ENCODE peak calls at places on chromosomes 7 and 10, in six cellular contexts. One of them, this sample, is unnamed.
A peak's percentile ranks its signal among the peaks of the same experiment; 100 is the strongest.

GRCh38 chr10:60105195-60105812 is 198.9 kb upstream of the CCDC6 start:
- DNase-seq in aorta: no peak
- DNase-seq in CD4-positive, CD25-positive, alpha-beta regulatory T cell: no peak
- DNase-seq in neuronal stem cell: no peak
- DNase-seq in A549: no peak
- DNase-seq in spleen: no peak
- DNase-seq in this sample: no peak

GRCh38 chr10:21584834-21585530 is 51.0 kb downstream of the MLLT10 start:
- DNase-seq in A549: no peak
- DNase-seq in CD4-positive, CD25-positive, alpha-beta regulatory T cell: no peak
- DNase-seq in spleen: no peak
- DNase-seq in aorta: no peak
- DNase-seq in neuronal stem cell: no peak
- DNase-seq in this sample: no peak

GRCh38 chr7:29878081-29878688 is 71.9 kb downstream of the WIPF3 start:
- DNase-seq in spleen: no peak
- DNase-seq in CD4-positive, CD25-positive, alpha-beta regulatory T cell: peak; percentile 6
- DNase-seq in aorta: no peak
- DNase-seq in A549: peak; percentile 46
- DNase-seq in neuronal stem cell: no peak
- DNase-seq in this sample: no peak

GRCh38 chr10:33116293-33116697 is 158.3 kb upstream of the ITGB1 start:
- DNase-seq in aorta: peak; percentile 49
- DNase-seq in neuronal stem cell: peak; percentile 40
- DNase-seq in A549: no peak
- DNase-seq in spleen: no peak
- DNase-seq in CD4-positive, CD25-positive, alpha-beta regulatory T cell: no peak
- DNase-seq in this sample: peak; percentile 74

GRCh38 chr7:50335795-50336754 is 31.6 kb downstream of the IKZF1 start:
- DNase-seq in spleen: peak; percentile 91
- DNase-seq in A549: no peak
- DNase-seq in neuronal stem cell: no peak
- DNase-seq in CD4-positive, CD25-positive, alpha-beta regulatory T cell: peak; percentile 73
- DNase-seq in aorta: no peak
- DNase-seq in this sample: no peak

GRCh38 chr10:88971668-88972067 is 18.9 kb upstream of the FAS start:
- DNase-seq in aorta: no peak
- DNase-seq in CD4-positive, CD25-positive, alpha-beta regulatory T cell: no peak
- DNase-seq in A549: no peak
- DNase-seq in neuronal stem cell: no peak
- DNase-seq in spleen: no peak
- DNase-seq in this sample: no peak

GRCh38 chr7:98281757-98282652 is 519 bp downstream of the BRI3 start:
- DNase-seq in aorta: peak; percentile 71
- DNase-seq in CD4-positive, CD25-positive, alpha-beta regulatory T cell: no peak
- DNase-seq in spleen: peak; percentile 95
- DNase-seq in A549: no peak
- DNase-seq in neuronal stem cell: no peak
- DNase-seq in this sample: no peak

GRCh38 chr10:101241840-101242707 is 12.8 kb upstream of the LBX1 start:
- DNase-seq in neuronal stem cell: no peak
- DNase-seq in spleen: no peak
- DNase-seq in A549: no peak
- DNase-seq in aorta: no peak
- DNase-seq in CD4-positive, CD25-positive, alpha-beta regulatory T cell: no peak
- DNase-seq in this sample: no peak

GRCh38 chr10:133257489-133258065 is 19.1 kb downstream of the ADAM8 start:
- DNase-seq in A549: peak; percentile 87
- DNase-seq in CD4-positive, CD25-positive, alpha-beta regulatory T cell: no peak
- DNase-seq in aorta: peak; percentile 87
- DNase-seq in spleen: peak; percentile 92
- DNase-seq in neuronal stem cell: no peak
- DNase-seq in this sample: peak; percentile 51

GRCh38 chr10:114647545-114648138 is 10.4 kb downstream of the ABLIM1 start:
- DNase-seq in A549: no peak
- DNase-seq in aorta: no peak
- DNase-seq in CD4-positive, CD25-positive, alpha-beta regulatory T cell: no peak
- DNase-seq in spleen: no peak
- DNase-seq in neuronal stem cell: no peak
- DNase-seq in this sample: no peak

GRCh38 chr7:6576024-6576866 is 1.0 kb upstream of the ZDHHC4 start:
- DNase-seq in CD4-positive, CD25-positive, alpha-beta regulatory T cell: no peak
- DNase-seq in spleen: peak; percentile 81
- DNase-seq in neuronal stem cell: no peak
- DNase-seq in A549: no peak
- DNase-seq in aorta: no peak
- DNase-seq in this sample: peak; percentile 26

GRCh38 chr10:97543025-97543546 is 29.5 kb upstream of the ANKRD2 start:
- DNase-seq in spleen: peak; percentile 86
- DNase-seq in aorta: peak; percentile 93
- DNase-seq in A549: peak; percentile 95
- DNase-seq in CD4-positive, CD25-positive, alpha-beta regulatory T cell: no peak
- DNase-seq in neuronal stem cell: no peak
- DNase-seq in this sample: no peak

GRCh38 chr10:72426982-72427381 is 72.3 kb upstream of the DNAJB12 start:
- DNase-seq in spleen: no peak
- DNase-seq in A549: no peak
- DNase-seq in CD4-positive, CD25-positive, alpha-beta regulatory T cell: no peak
- DNase-seq in neuronal stem cell: peak; percentile 18
- DNase-seq in aorta: no peak
- DNase-seq in this sample: no peak

GRCh38 chr7:19561121-19561805 is 147.6 kb downstream of the POLR1F start:
- DNase-seq in CD4-positive, CD25-positive, alpha-beta regulatory T cell: no peak
- DNase-seq in A549: no peak
- DNase-seq in aorta: no peak
- DNase-seq in neuronal stem cell: no peak
- DNase-seq in spleen: no peak
- DNase-seq in this sample: no peak

GRCh38 chr7:130290745-130291144 is 2.2 kb upstream of the CPA4 start:
- DNase-seq in A549: no peak
- DNase-seq in spleen: no peak
- DNase-seq in CD4-positive, CD25-positive, alpha-beta regulatory T cell: no peak
- DNase-seq in neuronal stem cell: no peak
- DNase-seq in aorta: no peak
- DNase-seq in this sample: no peak

GRCh38 chr7:143882611-143883078 is 19.3 kb downstream of the TCAF1 start:
- DNase-seq in neuronal stem cell: peak; percentile 75
- DNase-seq in CD4-positive, CD25-positive, alpha-beta regulatory T cell: no peak
- DNase-seq in aorta: peak; percentile 81
- DNase-seq in A549: no peak
- DNase-seq in spleen: peak; percentile 79
- DNase-seq in this sample: no peak

GRCh38 chr7:37832194-37832593 is 16.2 kb upstream of the NME8 start:
- DNase-seq in aorta: peak; percentile 78
- DNase-seq in CD4-positive, CD25-positive, alpha-beta regulatory T cell: no peak
- DNase-seq in neuronal stem cell: no peak
- DNase-seq in A549: peak; percentile 8
- DNase-seq in spleen: peak; percentile 89
- DNase-seq in this sample: no peak

GRCh38 chr10:52443419-52444388 is 129.6 kb downstream of the DKK1 start:
- DNase-seq in spleen: no peak
- DNase-seq in CD4-positive, CD25-positive, alpha-beta regulatory T cell: no peak
- DNase-seq in A549: peak; percentile 43
- DNase-seq in neuronal stem cell: no peak
- DNase-seq in aorta: no peak
- DNase-seq in this sample: peak; percentile 71

GRCh38 chr10:36499696-36500095 is 625.7 kb upstream of the ANKRD30A start:
- DNase-seq in aorta: no peak
- DNase-seq in spleen: no peak
- DNase-seq in CD4-positive, CD25-positive, alpha-beta regulatory T cell: no peak
- DNase-seq in neuronal stem cell: no peak
- DNase-seq in A549: no peak
- DNase-seq in this sample: no peak

GRCh38 chr7:23802720-23803397 is 92.8 kb downstream of the STK31 start:
- DNase-seq in neuronal stem cell: no peak
- DNase-seq in spleen: no peak
- DNase-seq in CD4-positive, CD25-positive, alpha-beta regulatory T cell: no peak
- DNase-seq in aorta: no peak
- DNase-seq in A549: no peak
- DNase-seq in this sample: no peak

GRCh38 chr10:73997806-73998622 is at the start of gene VCL:
- DNase-seq in aorta: peak; percentile 98
- DNase-seq in CD4-positive, CD25-positive, alpha-beta regulatory T cell: peak; percentile 93
- DNase-seq in neuronal stem cell: peak; percentile 99
- DNase-seq in A549: peak; percentile 86
- DNase-seq in spleen: peak; percentile 99
- DNase-seq in this sample: peak; percentile 95

GRCh38 chr7:78770422-78771410 is 682.8 kb downstream of the MAGI2 start:
- DNase-seq in neuronal stem cell: no peak
- DNase-seq in aorta: no peak
- DNase-seq in A549: no peak
- DNase-seq in spleen: no peak
- DNase-seq in CD4-positive, CD25-positive, alpha-beta regulatory T cell: no peak
- DNase-seq in this sample: peak; percentile 55

GRCh38 chr10:44959243-44960097 is at the start of gene RASSF4:
- DNase-seq in spleen: peak; percentile 99
- DNase-seq in aorta: peak; percentile 96
- DNase-seq in CD4-positive, CD25-positive, alpha-beta regulatory T cell: peak; percentile 87
- DNase-seq in A549: peak; percentile 89
- DNase-seq in neuronal stem cell: peak; percentile 89
- DNase-seq in this sample: peak; percentile 81

GRCh38 chr10:132021504-132022143 is 39.9 kb upstream of the BNIP3 start:
- DNase-seq in A549: no peak
- DNase-seq in spleen: no peak
- DNase-seq in CD4-positive, CD25-positive, alpha-beta regulatory T cell: no peak
- DNase-seq in neuronal stem cell: no peak
- DNase-seq in aorta: no peak
- DNase-seq in this sample: no peak

GRCh38 chr10:6642881-6643280 is 62.8 kb upstream of the PRKCQ start:
- DNase-seq in neuronal stem cell: no peak
- DNase-seq in aorta: no peak
- DNase-seq in spleen: no peak
- DNase-seq in A549: no peak
- DNase-seq in CD4-positive, CD25-positive, alpha-beta regulatory T cell: no peak
- DNase-seq in this sample: no peak

GRCh38 chr7:138746073-138746472 is 44.9 kb upstream of the SVOPL start:
- DNase-seq in A549: no peak
- DNase-seq in aorta: no peak
- DNase-seq in spleen: no peak
- DNase-seq in CD4-positive, CD25-positive, alpha-beta regulatory T cell: no peak
- DNase-seq in neuronal stem cell: no peak
- DNase-seq in this sample: no peak

GRCh38 chr10:96369890-96370574 is 11.2 kb upstream of the OPALIN start:
- DNase-seq in neuronal stem cell: no peak
- DNase-seq in A549: peak; percentile 57
- DNase-seq in CD4-positive, CD25-positive, alpha-beta regulatory T cell: no peak
- DNase-seq in spleen: no peak
- DNase-seq in aorta: no peak
- DNase-seq in this sample: no peak

GRCh38 chr7:101618916-101619315 is 10.2 kb downstream of the MYL10 start:
- DNase-seq in neuronal stem cell: no peak
- DNase-seq in A549: no peak
- DNase-seq in spleen: no peak
- DNase-seq in aorta: no peak
- DNase-seq in CD4-positive, CD25-positive, alpha-beta regulatory T cell: no peak
- DNase-seq in this sample: no peak

GRCh38 chr10:124732931-124733536 is 11.1 kb downstream of the FAM53B start:
- DNase-seq in spleen: peak; percentile 87
- DNase-seq in aorta: peak; percentile 84
- DNase-seq in neuronal stem cell: no peak
- DNase-seq in A549: no peak
- DNase-seq in CD4-positive, CD25-positive, alpha-beta regulatory T cell: peak; percentile 52
- DNase-seq in this sample: no peak

GRCh38 chr7:135180122-135180521 is 9.6 kb upstream of the CYREN start:
- DNase-seq in aorta: no peak
- DNase-seq in CD4-positive, CD25-positive, alpha-beta regulatory T cell: no peak
- DNase-seq in neuronal stem cell: no peak
- DNase-seq in A549: no peak
- DNase-seq in spleen: no peak
- DNase-seq in this sample: no peak

GRCh38 chr7:115009139-115009538 is 87.2 kb downstream of the MDFIC start:
- DNase-seq in spleen: no peak
- DNase-seq in CD4-positive, CD25-positive, alpha-beta regulatory T cell: no peak
- DNase-seq in neuronal stem cell: no peak
- DNase-seq in aorta: no peak
- DNase-seq in A549: no peak
- DNase-seq in this sample: no peak

GRCh38 chr10:96124230-96125141 is 5.6 kb upstream of the ZNF518A start:
- DNase-seq in aorta: no peak
- DNase-seq in spleen: peak; percentile 77
- DNase-seq in neuronal stem cell: peak; percentile 27
- DNase-seq in CD4-positive, CD25-positive, alpha-beta regulatory T cell: no peak
- DNase-seq in A549: peak; percentile 66
- DNase-seq in this sample: peak; percentile 71

GRCh38 chr7:67683628-67684027 is 687.0 kb downstream of the TYW1 start:
- DNase-seq in spleen: no peak
- DNase-seq in CD4-positive, CD25-positive, alpha-beta regulatory T cell: no peak
- DNase-seq in neuronal stem cell: no peak
- DNase-seq in A549: no peak
- DNase-seq in aorta: no peak
- DNase-seq in this sample: no peak

GRCh38 chr7:148397056-148397455 is 193.5 kb upstream of the C7orf33 start:
- DNase-seq in neuronal stem cell: no peak
- DNase-seq in CD4-positive, CD25-positive, alpha-beta regulatory T cell: no peak
- DNase-seq in A549: no peak
- DNase-seq in aorta: no peak
- DNase-seq in spleen: no peak
- DNase-seq in this sample: no peak
- H3K4me1 ChIP-seq in neuronal stem cell: peaks cover 23% of the 10 kb centered on the region
- H3K4me1 ChIP-seq in CD4-positive, CD25-positive, alpha-beta regulatory T cell: no peaks in the 10 kb centered on the region
- H3K4me1 ChIP-seq in A549: no peaks in the 10 kb centered on the region
- H3K4me1 ChIP-seq in aorta: no peaks in the 10 kb centered on the region
- H3K4me1 ChIP-seq in spleen: no peaks in the 10 kb centered on the region
- H3K4me1 ChIP-seq in this sample: no peaks in the 10 kb centered on the region

GRCh38 chr10:43041422-43042342 is 35.2 kb upstream of the RET start:
- DNase-seq in aorta: peak; percentile 21
- DNase-seq in CD4-positive, CD25-positive, alpha-beta regulatory T cell: no peak
- DNase-seq in spleen: peak; percentile 63
- DNase-seq in A549: no peak
- DNase-seq in neuronal stem cell: no peak
- DNase-seq in this sample: no peak
- H3K4me1 ChIP-seq in aorta: no peaks in the 10 kb centered on the region
- H3K4me1 ChIP-seq in CD4-positive, CD25-positive, alpha-beta regulatory T cell: no peaks in the 10 kb centered on the region
- H3K4me1 ChIP-seq in spleen: no peaks in the 10 kb centered on the region
- H3K4me1 ChIP-seq in A549: peaks cover 6% of the 10 kb centered on the region
- H3K4me1 ChIP-seq in neuronal stem cell: peaks cover 2% of the 10 kb centered on the region
- H3K4me1 ChIP-seq in this sample: no peaks in the 10 kb centered on the region

GRCh38 chr10:61959814-61960213 is 58.3 kb downstream of the ARID5B start:
- DNase-seq in aorta: no peak
- DNase-seq in spleen: no peak
- DNase-seq in neuronal stem cell: no peak
- DNase-seq in A549: no peak
- DNase-seq in CD4-positive, CD25-positive, alpha-beta regulatory T cell: no peak
- DNase-seq in this sample: no peak
- H3K4me1 ChIP-seq in aorta: peaks cover 3% of the 10 kb centered on the region
- H3K4me1 ChIP-seq in spleen: peaks cover 37% of the 10 kb centered on the region
- H3K4me1 ChIP-seq in neuronal stem cell: no peaks in the 10 kb centered on the region
- H3K4me1 ChIP-seq in A549: peaks cover 11% of the 10 kb centered on the region
- H3K4me1 ChIP-seq in CD4-positive, CD25-positive, alpha-beta regulatory T cell: peaks cover 38% of the 10 kb centered on the region
- H3K4me1 ChIP-seq in this sample: peaks cover 11% of the 10 kb centered on the region

DNA sequence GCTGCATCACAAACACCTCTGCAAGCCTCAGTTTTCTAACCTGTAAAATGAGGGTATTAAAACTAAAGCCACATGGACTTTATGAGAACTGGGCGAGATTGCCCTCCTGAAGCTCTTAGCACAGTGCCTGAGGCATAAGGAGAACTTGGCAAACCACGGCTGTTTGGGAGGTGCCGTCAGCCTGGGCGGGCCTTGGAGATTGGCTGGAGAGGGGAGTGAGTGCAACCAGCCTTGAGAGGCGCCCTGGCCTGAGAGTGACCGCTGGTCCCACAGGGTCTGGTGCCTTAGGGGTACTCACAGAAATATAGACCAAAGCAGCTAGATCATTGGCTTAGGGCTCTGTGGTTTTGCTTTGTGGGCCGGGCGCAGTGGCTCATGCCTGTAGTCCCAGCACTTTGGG is 5.5 kb upstream of the TNS3 start:
- DNase-seq in aorta: peak; percentile 86
- DNase-seq in neuronal stem cell: no peak
- DNase-seq in spleen: no peak
- DNase-seq in CD4-positive, CD25-positive, alpha-beta regulatory T cell: no peak
- DNase-seq in A549: no peak
- DNase-seq in this sample: no peak
- H3K4me1 ChIP-seq in aorta: peaks cover 5% of the 10 kb centered on the region
- H3K4me1 ChIP-seq in neuronal stem cell: no peaks in the 10 kb centered on the region
- H3K4me1 ChIP-seq in spleen: peaks cover 29% of the 10 kb centered on the region
- H3K4me1 ChIP-seq in CD4-positive, CD25-positive, alpha-beta regulatory T cell: no peaks in the 10 kb centered on the region
- H3K4me1 ChIP-seq in A549: peaks cover 82% of the 10 kb centered on the region
- H3K4me1 ChIP-seq in this sample: peaks cover 21% of the 10 kb centered on the region